ENCODE peak calls at places on chromosomes 16 and 17, in ten cellular contexts. Z is hepatic stellate cell; B is kidney tubule cell; M is AG10803; Q is HEK293T; R is T-helper 1 cell; G is frontal cortex; N is stimulated activated naive CD8-positive, alpha-beta T cell treated with anti-CD3 and anti-CD28 coated beads, Interleukin-15, Interleukin-2, amounts not matched to agents 100 U/mL and 50 U/mL, for 24 hours; C is endodermal cell; T is fibroblast of mammary gland. I is an unnamed sample.

GRCh38 chr16:27364493-27365141 is 37.4 kb upstream of the IL21R start:
- DNase-seq in Z (no peak), B (peak; percentile 48), M (no peak), Q (no peak), R (no peak), G (no peak), N (no peak), C (no peak), T (no peak), I (no peak)

GRCh38 chr16:59412275-59412841 is 678.2 kb upstream of the GOT2 start:
- DNase-seq in Z (no peak), B (peak; percentile 1), M (no peak), Q (no peak), R (no peak), G (no peak), N (no peak), C (no peak), T (peak; percentile 7), I (no peak)

GRCh38 chr16:53844796-53845195 is 140.8 kb downstream of the FTO start:
- DNase-seq in Z (no peak), B (no peak), M (no peak), Q (no peak), R (no peak), G (no peak), N (no peak), C (no peak), T (no peak), I (no peak)

GRCh38 chr17:37779554-37779953 is 34.7 kb upstream of the HNF1B start:
- DNase-seq in Z (no peak), B (no peak), M (peak; percentile 84), Q (no peak), R (no peak), G (no peak), N (no peak), C (no peak), T (peak; percentile 63), I (no peak)

GRCh38 chr17:3988297-3989120 is 24.3 kb upstream of the ATP2A3 start:
- DNase-seq in Z (no peak), B (no peak), M (no peak), Q (no peak), R (no peak), G (no peak), N (no peak), C (no peak), T (peak; percentile 26), I (no peak)

GRCh38 chr16:76583466-76583865 is 306.3 kb downstream of the CNTNAP4 start:
- DNase-seq in Z (no peak), B (no peak), M (no peak), Q (no peak), R (no peak), G (no peak), N (no peak), C (no peak), T (peak; percentile 27), I (no peak)

GRCh38 chr17:2195729-2196128 is 107.9 kb downstream of the SMG6 start:
- DNase-seq in Z (no peak), B (peak; percentile 72), M (peak; percentile 61), Q (no peak), R (peak; percentile 11), G (no peak), N (peak; percentile 64), C (no peak), T (no peak), I (no peak)

GRCh38 chr16:56691885-56692284 is 9.6 kb downstream of the MT1X start:
- DNase-seq in Z (no peak), B (peak; percentile 96), M (no peak), Q (no peak), R (no peak), G (no peak), N (no peak), C (peak; percentile 69), T (peak; percentile 30), I (no peak)

GRCh38 chr17:80671039-80671822 is 126.6 kb downstream of the RPTOR start:
- DNase-seq in Z (no peak), B (no peak), M (no peak), Q (peak; percentile 39), R (no peak), G (no peak), N (no peak), C (no peak), T (no peak), I (no peak)

GRCh38 chr17:15981208-15981607 is 18.3 kb downstream of the ZSWIM7 start:
- DNase-seq in Z (no peak), B (no peak), M (no peak), Q (no peak), R (no peak), G (no peak), N (peak; percentile 35), C (no peak), T (no peak), I (no peak)

GRCh38 chr17:70317416-70317815 is 148.1 kb downstream of the KCNJ2 start:
- DNase-seq in Z (no peak), B (no peak), M (peak; percentile 13), Q (no peak), R (no peak), G (no peak), N (no peak), C (no peak), T (no peak), I (no peak)

GRCh38 chr17:78416311-78416711 is 37.9 kb downstream of the PGS1 start:
- DNase-seq in Z (peak; percentile 75), B (no peak), M (peak; percentile 59), Q (no peak), R (no peak), G (no peak), N (no peak), C (no peak), T (no peak), I (no peak)

GRCh38 chr17:39611441-39612112 is 3.9 kb upstream of the NEUROD2 start:
- DNase-seq in Z (no peak), B (no peak), M (no peak), Q (no peak), R (no peak), G (no peak), N (no peak), C (no peak), T (no peak), I (no peak)

GRCh38 chr17:80792373-80792781 is 199.3 kb upstream of the CHMP6 start:
- DNase-seq in Z (no peak), B (no peak), M (no peak), Q (no peak), R (no peak), G (no peak), N (no peak), C (peak; percentile 36), T (no peak), I (no peak)

GRCh38 chr17:16120937-16121336 is 94.4 kb downstream of the NCOR1 start:
- DNase-seq in Z (no peak), B (no peak), M (no peak), Q (no peak), R (no peak), G (no peak), N (no peak), C (no peak), T (no peak), I (no peak)

GRCh38 chr16:86363836-86364618 is 146.3 kb upstream of the FOXF1 start:
- DNase-seq in Z (no peak), B (no peak), M (no peak), Q (peak; percentile 72), R (no peak), G (no peak), N (no peak), C (no peak), T (no peak), I (no peak)

GRCh38 chr16:69077251-69077650 is 28.2 kb upstream of the HAS3 start:
- DNase-seq in Z (no peak), B (peak; percentile 98), M (peak; percentile 32), Q (no peak), R (no peak), G (no peak), N (no peak), C (no peak), T (peak; percentile 40), I (no peak)

GRCh38 chr16:22318690-22319358 is 21.6 kb downstream of the POLR3E start:
- DNase-seq in Z (peak; percentile 48), B (peak; percentile 51), M (peak; percentile 40), Q (peak; percentile 62), R (peak; percentile 34), G (no peak), N (peak; percentile 72), C (peak; percentile 91), T (peak; percentile 39), I (peak; percentile 59)

GRCh38 chr17:68011199-68011665 is 15.0 kb upstream of the C17orf58 start:
- DNase-seq in Z (no peak), B (peak; percentile 26), M (no peak), Q (peak; percentile 67), R (peak; percentile 56), G (no peak), N (peak; percentile 81), C (peak; percentile 96), T (peak; percentile 40), I (peak; percentile 53)

GRCh38 chr16:65068151-65068740 is 53.6 kb downstream of the CDH11 start:
- DNase-seq in Z (peak; percentile 12), B (peak; percentile 22), M (peak; percentile 94), Q (no peak), R (no peak), G (no peak), N (no peak), C (no peak), T (peak; percentile 88), I (no peak)

GRCh38 chr16:7602424-7602935 is 269.8 kb downstream of the RBFOX1 start:
- DNase-seq in Z (no peak), B (no peak), M (no peak), Q (no peak), R (no peak), G (no peak), N (no peak), C (no peak), T (no peak), I (no peak)

GRCh38 chr16:64089697-64090096 is 1032.2 kb downstream of the CDH11 start:
- DNase-seq in Z (no peak), B (peak; percentile 33), M (peak; percentile 25), Q (no peak), R (no peak), G (no peak), N (no peak), C (peak; percentile 59), T (peak; percentile 36), I (no peak)

I was measured in CD4-positive, alpha-beta memory T cell.